ENCODE peak calls at places on chromosome 6, in six cellular contexts. O is T follicular helper cell; Q is WERI-Rb-1; D is left cardiac atrium; N is activated CD4-positive, CD25-positive, alpha-beta regulatory T cell; F is T-helper 1 cell. C is an unnamed sample.
A peak's percentile ranks its signal among the peaks of the same experiment; 100 is the strongest.

GRCh38 chr6:167495506-167496391 is 170.9 kb downstream of the TTLL2 start:
- DNase-seq in O (no peak), Q (peak; percentile 43), D (no peak), N (no peak), F (no peak), C (no peak)

GRCh38 chr6:163146036-163146435 is 268.5 kb upstream of the QKI start:
- DNase-seq in O (no peak), Q (no peak), D (no peak), N (no peak), F (no peak), C (no peak)

GRCh38 chr6:138774370-138774769 is 801 bp downstream of the CCDC28A start:
- DNase-seq in O (no peak), Q (no peak), D (no peak), N (no peak), F (no peak), C (no peak)

GRCh38 chr6:33208089-33208967 is at the start of gene RING1:
- DNase-seq in O (peak; percentile 82), Q (peak; percentile 90), D (peak; percentile 93), N (peak; percentile 71), F (peak; percentile 86), C (peak; percentile 88)

GRCh38 chr6:69887026-69887425 is 20.7 kb downstream of the COL19A1 start:
- DNase-seq in O (no peak), Q (no peak), D (no peak), N (no peak), F (no peak), C (no peak)

GRCh38 chr6:138491020-138491419 is 8.3 kb downstream of the NHSL1 start:
- DNase-seq in O (no peak), Q (no peak), D (no peak), N (no peak), F (no peak), C (no peak)

GRCh38 chr6:134564705-134565104 is 246.8 kb upstream of the SGK1 start:
- DNase-seq in O (no peak), Q (no peak), D (no peak), N (no peak), F (no peak), C (no peak)

GRCh38 chr6:113570176-113570575 is 287.0 kb upstream of the MARCKS start:
- DNase-seq in O (no peak), Q (no peak), D (no peak), N (no peak), F (no peak), C (no peak)

GRCh38 chr6:99575544-99576227 is 7.2 kb upstream of the CCNC start:
- DNase-seq in O (no peak), Q (no peak), D (no peak), N (no peak), F (no peak), C (no peak)

GRCh38 chr6:121652726-121653623 is 217.5 kb downstream of the GJA1 start:
- DNase-seq in O (no peak), Q (no peak), D (peak; percentile 25), N (no peak), F (no peak), C (no peak)

C was measured in activated B cell treated with CpG ODN at 0.5 μM for 24 hours.